ENCODE peak calls at places on chromosomes 4 and X, in five cellular contexts. One of them, this sample, is unnamed.
A peak's percentile ranks its signal among the peaks of the same experiment; 100 is the strongest.

GRCh38 chr4:48116582-48116981 is 17.5 kb downstream of the TXK start:
- DNase-seq in IMR-90: no peak
- DNase-seq in A549: no peak
- DNase-seq in sigmoid colon: no peak
- DNase-seq in WERI-Rb-1: no peak
- DNase-seq in this sample: no peak

GRCh38 chrX:74160358-74160757 is 143.6 kb upstream of the ZCCHC13 start:
- DNase-seq in sigmoid colon: no peak
- DNase-seq in IMR-90: no peak
- DNase-seq in A549: no peak
- DNase-seq in WERI-Rb-1: no peak
- DNase-seq in this sample: no peak

GRCh38 chr4:3250438-3250955 is 1.5 kb downstream of the MSANTD1 start:
- DNase-seq in A549: no peak
- DNase-seq in sigmoid colon: peak; percentile 63
- DNase-seq in IMR-90: no peak
- DNase-seq in WERI-Rb-1: no peak
- DNase-seq in this sample: no peak

GRCh38 chr4:1381944-1382541 is 24.2 kb downstream of the NKX1-1 start:
- DNase-seq in WERI-Rb-1: peak; percentile 23
- DNase-seq in IMR-90: no peak
- DNase-seq in A549: no peak
- DNase-seq in sigmoid colon: peak; percentile 58
- DNase-seq in this sample: no peak

GRCh38 chrX:38484607-38485498 is 76.5 kb upstream of the TSPAN7 start:
- DNase-seq in IMR-90: no peak
- DNase-seq in WERI-Rb-1: no peak
- DNase-seq in sigmoid colon: peak; percentile 64
- DNase-seq in A549: no peak
- DNase-seq in this sample: no peak

GRCh38 chrX:67563469-67564448 is 19.9 kb downstream of the AR start:
- DNase-seq in IMR-90: peak; percentile 52
- DNase-seq in A549: peak; percentile 68
- DNase-seq in WERI-Rb-1: no peak
- DNase-seq in sigmoid colon: no peak
- DNase-seq in this sample: no peak

GRCh38 chr4:32790803-32791202 is 2070.6 kb downstream of the PCDH7 start:
- DNase-seq in sigmoid colon: no peak
- DNase-seq in A549: no peak
- DNase-seq in WERI-Rb-1: peak; percentile 47
- DNase-seq in IMR-90: no peak
- DNase-seq in this sample: no peak

GRCh38 chrX:104172121-104172520 is 5.9 kb downstream of the FAM199X start:
- DNase-seq in WERI-Rb-1: no peak
- DNase-seq in sigmoid colon: no peak
- DNase-seq in IMR-90: no peak
- DNase-seq in A549: no peak
- DNase-seq in this sample: no peak

GRCh38 chr4:47209833-47210232 is 178.5 kb downstream of the GABRB1 start:
- DNase-seq in WERI-Rb-1: no peak
- DNase-seq in sigmoid colon: no peak
- DNase-seq in IMR-90: peak; percentile 90
- DNase-seq in A549: no peak
- DNase-seq in this sample: no peak

GRCh38 chr4:148284526-148285193 is 157.6 kb downstream of the NR3C2 start:
- DNase-seq in sigmoid colon: no peak
- DNase-seq in IMR-90: no peak
- DNase-seq in A549: no peak
- DNase-seq in WERI-Rb-1: no peak
- DNase-seq in this sample: no peak

GRCh38 chr4:896630-897029 is 35.5 kb downstream of the GAK start:
- DNase-seq in A549: no peak
- DNase-seq in WERI-Rb-1: no peak
- DNase-seq in IMR-90: no peak
- DNase-seq in sigmoid colon: no peak
- DNase-seq in this sample: no peak

GRCh38 chr4:1795304-1796195 is 2.5 kb downstream of the FGFR3 start:
- DNase-seq in IMR-90: no peak
- DNase-seq in WERI-Rb-1: peak; percentile 42
- DNase-seq in A549: no peak
- DNase-seq in sigmoid colon: no peak
- DNase-seq in this sample: no peak

GRCh38 chrX:101595739-101596419 is 21.9 kb downstream of the ARMCX6 start:
- DNase-seq in IMR-90: peak; percentile 75
- DNase-seq in sigmoid colon: no peak
- DNase-seq in WERI-Rb-1: peak; percentile 27
- DNase-seq in A549: peak; percentile 72
- DNase-seq in this sample: peak; percentile 15

GRCh38 chrX:37684426-37684825 is 1.2 kb upstream of the XK start:
- DNase-seq in A549: no peak
- DNase-seq in IMR-90: no peak
- DNase-seq in WERI-Rb-1: no peak
- DNase-seq in sigmoid colon: no peak
- DNase-seq in this sample: no peak

GRCh38 chr4:6197433-6198174 is 2.7 kb downstream of the JAKMIP1 start:
- DNase-seq in sigmoid colon: peak; percentile 54
- DNase-seq in A549: no peak
- DNase-seq in WERI-Rb-1: peak; percentile 78
- DNase-seq in IMR-90: no peak
- DNase-seq in this sample: no peak

GRCh38 chr4:149897784-149898183 is 82.1 kb upstream of the IQCM start:
- DNase-seq in sigmoid colon: no peak
- DNase-seq in IMR-90: peak; percentile 26
- DNase-seq in WERI-Rb-1: no peak
- DNase-seq in A549: peak; percentile 12
- DNase-seq in this sample: peak; percentile 39

GRCh38 chr4:113758361-113758760 is 3.2 kb downstream of the CAMK2D start:
- DNase-seq in sigmoid colon: no peak
- DNase-seq in IMR-90: peak; percentile 81
- DNase-seq in A549: no peak
- DNase-seq in WERI-Rb-1: no peak
- DNase-seq in this sample: no peak

GRCh38 chr4:158811704-158812103 is 42.9 kb downstream of the FNIP2 start:
- DNase-seq in sigmoid colon: no peak
- DNase-seq in A549: no peak
- DNase-seq in WERI-Rb-1: no peak
- DNase-seq in IMR-90: no peak
- DNase-seq in this sample: no peak

GRCh38 chr4:7043521-7044414 is 596 bp downstream of the TADA2B start:
- DNase-seq in sigmoid colon: peak; percentile 79
- DNase-seq in IMR-90: peak; percentile 38
- DNase-seq in WERI-Rb-1: peak; percentile 47
- DNase-seq in A549: peak; percentile 22
- DNase-seq in this sample: no peak

GRCh38 chrX:12007881-12008280 is 130.4 kb upstream of the FRMPD4 start:
- DNase-seq in A549: peak; percentile 68
- DNase-seq in WERI-Rb-1: no peak
- DNase-seq in sigmoid colon: no peak
- DNase-seq in IMR-90: peak; percentile 84
- DNase-seq in this sample: peak; percentile 75

GRCh38 chrX:72120798-72121197 is 10.9 kb downstream of the RTL5 start:
- DNase-seq in sigmoid colon: peak; percentile 61
- DNase-seq in WERI-Rb-1: no peak
- DNase-seq in A549: no peak
- DNase-seq in IMR-90: no peak
- DNase-seq in this sample: no peak

GRCh38 chr4:156686120-156686519 is 285.5 kb downstream of the PDGFC start:
- DNase-seq in A549: no peak
- DNase-seq in sigmoid colon: no peak
- DNase-seq in WERI-Rb-1: peak; percentile 29
- DNase-seq in IMR-90: peak; percentile 93
- DNase-seq in this sample: peak; percentile 15

GRCh38 chrX:39848243-39848642 is 249.5 kb downstream of the BCOR start:
- DNase-seq in A549: no peak
- DNase-seq in IMR-90: peak; percentile 56
- DNase-seq in sigmoid colon: no peak
- DNase-seq in WERI-Rb-1: no peak
- DNase-seq in this sample: peak; percentile 7

GRCh38 chrX:130287071-130287770 is 18.5 kb upstream of the ZNF280C start:
- DNase-seq in IMR-90: no peak
- DNase-seq in A549: no peak
- DNase-seq in sigmoid colon: no peak
- DNase-seq in WERI-Rb-1: no peak
- DNase-seq in this sample: no peak

GRCh38 chr4:8739357-8739756 is 132.3 kb downstream of the HMX1 start:
- DNase-seq in A549: no peak
- DNase-seq in WERI-Rb-1: no peak
- DNase-seq in IMR-90: no peak
- DNase-seq in sigmoid colon: peak; percentile 34
- DNase-seq in this sample: no peak

GRCh38 chrX:70331161-70331560 is 41.3 kb downstream of the KIF4A start:
- DNase-seq in IMR-90: peak; percentile 16
- DNase-seq in sigmoid colon: no peak
- DNase-seq in WERI-Rb-1: no peak
- DNase-seq in A549: no peak
- DNase-seq in this sample: no peak

GRCh38 chr4:15213415-15213814 is 211.1 kb downstream of the CPEB2 start:
- DNase-seq in WERI-Rb-1: no peak
- DNase-seq in IMR-90: no peak
- DNase-seq in sigmoid colon: no peak
- DNase-seq in A549: no peak
- DNase-seq in this sample: no peak

GRCh38 chr4:87229979-87230378 is 9.6 kb upstream of the KLHL8 start:
- DNase-seq in sigmoid colon: no peak
- DNase-seq in A549: no peak
- DNase-seq in IMR-90: no peak
- DNase-seq in WERI-Rb-1: no peak
- DNase-seq in this sample: no peak

GRCh38 chr4:43163101-43163792 is 270.7 kb downstream of the GRXCR1 start:
- DNase-seq in WERI-Rb-1: no peak
- DNase-seq in IMR-90: no peak
- DNase-seq in sigmoid colon: no peak
- DNase-seq in A549: no peak
- DNase-seq in this sample: no peak

GRCh38 chr4:168440442-168441264 is 39.6 kb downstream of the DDX60L start:
- DNase-seq in IMR-90: peak; percentile 62
- DNase-seq in WERI-Rb-1: no peak
- DNase-seq in sigmoid colon: no peak
- DNase-seq in A549: peak; percentile 87
- DNase-seq in this sample: peak; percentile 40

GRCh38 chrX:54808109-54808604 is 612 bp downstream of the MAGED2 start:
- DNase-seq in A549: peak; percentile 32
- DNase-seq in IMR-90: no peak
- DNase-seq in sigmoid colon: peak; percentile 86
- DNase-seq in WERI-Rb-1: peak; percentile 64
- DNase-seq in this sample: no peak

GRCh38 chr4:81343536-81343935 is 128.2 kb downstream of the RASGEF1B start:
- DNase-seq in sigmoid colon: no peak
- DNase-seq in IMR-90: no peak
- DNase-seq in A549: no peak
- DNase-seq in WERI-Rb-1: peak; percentile 86
- DNase-seq in this sample: no peak

GRCh38 chr4:2829933-2830451 is 13.7 kb upstream of the ADD1 start:
- DNase-seq in sigmoid colon: peak; percentile 55
- DNase-seq in WERI-Rb-1: no peak
- DNase-seq in IMR-90: no peak
- DNase-seq in A549: no peak
- DNase-seq in this sample: no peak

DNA sequence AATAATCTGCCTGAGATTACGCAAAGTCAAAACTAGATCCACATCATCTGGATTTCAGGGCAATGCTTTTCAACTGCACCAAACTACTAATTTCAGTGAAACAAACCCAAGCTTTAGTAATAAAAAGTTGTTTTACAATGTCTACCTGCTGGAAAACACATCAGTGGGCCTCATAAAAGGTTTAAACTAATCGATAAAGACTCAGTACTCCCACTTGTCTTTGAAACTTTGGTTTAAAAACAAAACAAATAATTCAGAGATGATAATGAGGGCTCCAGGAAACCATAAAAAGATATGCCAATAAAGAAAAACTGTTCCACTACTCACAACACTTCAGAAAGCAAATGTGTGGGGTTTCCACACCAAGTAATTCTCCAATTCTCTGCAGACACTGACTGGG is 10.2 kb downstream of the PSMD10 start:
- DNase-seq in WERI-Rb-1: no peak
- DNase-seq in A549: no peak
- DNase-seq in IMR-90: no peak
- DNase-seq in sigmoid colon: no peak
- DNase-seq in this sample: no peak
- H3K27ac ChIP-seq in WERI-Rb-1: no peak overlapping the region
- H3K27ac ChIP-seq in A549: no peak overlapping the region
- H3K27ac ChIP-seq in IMR-90: no peak overlapping the region
- H3K27ac ChIP-seq in sigmoid colon: no peak overlapping the region
- H3K27ac ChIP-seq in this sample: no peak overlapping the region

GRCh38 chr4:97720869-97721432 is 422.3 kb downstream of the STPG2 start:
- DNase-seq in sigmoid colon: no peak
- DNase-seq in A549: peak; percentile 40
- DNase-seq in WERI-Rb-1: no peak
- DNase-seq in IMR-90: no peak
- DNase-seq in this sample: peak; percentile 11
- TF ChIP-seq CTCF in sigmoid colon: no peak
- TF ChIP-seq CTCF in A549: peak; percentile 19
- TF ChIP-seq CTCF in WERI-Rb-1: peak; percentile 29
- TF ChIP-seq CTCF in IMR-90: no peak
- TF ChIP-seq CTCF in this sample: peak; percentile 19

GRCh38 chr4:24836843-24837242 is 41.5 kb downstream of the SOD3 start:
- DNase-seq in A549: no peak
- DNase-seq in IMR-90: no peak
- DNase-seq in WERI-Rb-1: no peak
- DNase-seq in sigmoid colon: no peak
- DNase-seq in this sample: no peak

GRCh38 chr4:24837296-24837695 is 41.9 kb downstream of the SOD3 start:
- DNase-seq in IMR-90: no peak
- DNase-seq in sigmoid colon: no peak
- DNase-seq in A549: no peak
- DNase-seq in WERI-Rb-1: no peak
- DNase-seq in this sample: no peak

DNA sequence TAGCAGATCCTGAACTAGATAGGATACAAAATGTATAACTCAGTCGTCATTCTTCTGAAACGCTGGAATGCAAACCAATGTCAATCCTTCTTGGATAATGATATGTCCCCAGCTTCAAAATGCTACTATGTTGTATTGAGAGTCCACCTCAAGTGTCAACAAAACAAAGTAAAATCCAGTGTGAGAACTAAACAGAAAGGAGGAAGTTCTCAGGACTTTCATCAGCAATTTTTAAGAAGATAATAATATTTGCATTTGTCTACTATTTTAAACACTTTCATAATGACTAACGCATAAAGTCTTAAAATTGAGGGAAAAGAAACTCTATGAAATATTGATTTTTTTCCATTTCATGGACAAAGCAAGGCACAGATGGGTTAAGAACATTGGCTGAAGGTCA is 36.3 kb downstream of the SOD3 start:
- DNase-seq in sigmoid colon: no peak
- DNase-seq in IMR-90: no peak
- DNase-seq in A549: no peak
- DNase-seq in WERI-Rb-1: no peak
- DNase-seq in this sample: no peak
- H3K27ac ChIP-seq in sigmoid colon: no peak overlapping the region
- H3K27ac ChIP-seq in IMR-90: no peak overlapping the region
- H3K27ac ChIP-seq in A549: no peak overlapping the region
- H3K27ac ChIP-seq in WERI-Rb-1: no peak overlapping the region
- H3K27ac ChIP-seq in this sample: no peak overlapping the region

GRCh38 chr4:187380181-187380581 is 615.4 kb upstream of the ZFP42 start:
- DNase-seq in sigmoid colon: no peak
- DNase-seq in IMR-90: peak; percentile 15
- DNase-seq in WERI-Rb-1: peak; percentile 18
- DNase-seq in A549: peak; percentile 43
- DNase-seq in this sample: no peak
- TF ChIP-seq CTCF in sigmoid colon: no peak
- TF ChIP-seq CTCF in IMR-90: no peak
- TF ChIP-seq CTCF in WERI-Rb-1: peak; percentile 51
- TF ChIP-seq CTCF in A549: no peak
- TF ChIP-seq CTCF in this sample: no peak

This sample was measured in RWPE1.